ENCODE peak calls at places on chromosomes 13 and 19, in six cellular contexts. P is NCI-H1092; A is mammary epithelial cell; C is erythroblast; N is NCI-H1417; W is activated CD4-positive, alpha-beta T cell treated with anti-CD3 and anti-CD28 coated beads, Interleukin-2, amount 50 U/mL, for 24 hours. R is an unnamed sample.

GRCh38 chr19:10882108-10882457 is 10.7 kb downstream of the CARM1 start:
- DNase-seq in W (no peak), P (no peak), C (no peak), A (no peak), N (no peak), R (no peak)

GRCh38 chr13:60974296-60974695 is 441.4 kb downstream of the PCDH20 start:
- DNase-seq in N (peak), C (no peak), P (no peak), W (no peak), A (no peak), R (no peak)

GRCh38 chr13:113390874-113391497 is 27.1 kb upstream of the GRTP1 start:
- DNase-seq in W (no peak), N (no peak), P (no peak), C (no peak), A (no peak), R (no peak)

GRCh38 chr13:41054212-41054877 is 7.0 kb upstream of the WBP4 start:
- DNase-seq in N (peak), P (no peak), W (peak), C (peak), A (peak), R (no peak)

GRCh38 chr19:1394252-1395193 is 6.8 kb downstream of the GAMT start:
- DNase-seq in A (no peak), W (no peak), P (no peak), C (no peak), N (no peak), R (no peak)

GRCh38 chr13:107234315-107234714 is 666.4 kb upstream of the ARGLU1 start:
- DNase-seq in C (no peak), N (peak), A (no peak), P (peak), W (no peak), R (no peak)

GRCh38 chr13:90723381-90723780 is 624.1 kb upstream of the MIR17HG start:
- DNase-seq in C (no peak), A (no peak), P (no peak), W (no peak), N (no peak), R (no peak)

GRCh38 chr19:2561895-2562294 is 86.0 kb downstream of the GADD45B start:
- DNase-seq in P (no peak), W (peak), C (no peak), A (no peak), N (no peak), R (peak)

GRCh38 chr13:49670828-49671227 is 20.5 kb downstream of the EBPL start:
- DNase-seq in P (no peak), N (no peak), A (no peak), C (no peak), W (no peak), R (no peak)

GRCh38 chr13:109479991-109480696 is 306.2 kb downstream of the IRS2 start:
- DNase-seq in N (no peak), C (no peak), P (no peak), A (peak), W (no peak), R (no peak)

R was measured in activated T-helper 2 cell treated with anti-CD3 and anti-CD28 coated beads, Interferon-gamma antibody, Interleukin-2, Interleukin-4, amounts not matched to agents 10 μg/mL and 5 μg/mL and 100 μg/mL, durations not matched to agents 14 hours and 24 hours and 36 hours.